ENCODE peak calls at places on chromosomes 3 and 15, in nine cellular contexts. D is Panc1, P is HCT116, G is GM23338, Y is GM12878, J is SK-N-SH, K is HL-60, Q is K562, W is HepG2. A is an unnamed sample.

GRCh38 chr3:36842275-36842674 is 77.9 kb upstream of the DCLK3 start:
- DNase-seq in D (no peak), P (no peak), G (no peak), Y (no peak), J (no peak), K (no peak), Q (no peak), W (no peak), A (no peak)

GRCh38 chr3:146532406-146532805 is 12.0 kb downstream of the PLSCR1 start:
- DNase-seq in D (no peak), P (no peak), G (peak), Y (no peak), J (no peak), K (no peak), Q (no peak), W (no peak), A (no peak)

GRCh38 chr15:74200871-74201419 is 1.6 kb downstream of the STRA6 start:
- DNase-seq in D (no peak), P (no peak), G (no peak), Y (no peak), J (peak), K (no peak), Q (no peak), W (no peak), A (no peak)

GRCh38 chr3:62727576-62727975 is 147.6 kb downstream of the CADPS start:
- DNase-seq in D (no peak), P (no peak), G (no peak), Y (no peak), J (no peak), K (no peak), Q (no peak), W (no peak), A (no peak)

GRCh38 chr3:88142094-88142624 is 7.6 kb upstream of the C3orf38 start:
- DNase-seq in D (no peak), P (no peak), G (no peak), Y (no peak), J (no peak), K (no peak), Q (no peak), W (no peak), A (no peak)

GRCh38 chr15:92166029-92166428 is 227.7 kb upstream of the ST8SIA2 start:
- DNase-seq in D (no peak), P (no peak), G (no peak), Y (no peak), J (no peak), K (no peak), Q (no peak), W (no peak), A (no peak)

GRCh38 chr15:34900748-34901147 is 68.8 kb downstream of the AQR start:
- DNase-seq in D (no peak), P (no peak), G (no peak), Y (no peak), J (no peak), K (no peak), Q (no peak), W (no peak), A (no peak)

GRCh38 chr3:62261121-62261520 is 112.2 kb downstream of the FEZF2 start:
- DNase-seq in D (no peak), P (no peak), G (no peak), Y (no peak), J (no peak), K (no peak), Q (no peak), W (no peak), A (no peak)

GRCh38 chr15:81312790-81313543 is 11.0 kb downstream of the STARD5 start:
- DNase-seq in D (peak), P (peak), G (no peak), Y (no peak), J (no peak), K (peak), Q (no peak), W (no peak), A (peak)

GRCh38 chr3:14842277-14842676 is 23.5 kb downstream of the FGD5 start:
- DNase-seq in D (no peak), P (no peak), G (no peak), Y (no peak), J (no peak), K (no peak), Q (no peak), W (no peak), A (no peak)

GRCh38 chr15:34336333-34336732 is 1.2 kb downstream of the SLC12A6 start:
- DNase-seq in D (no peak), P (no peak), G (no peak), Y (no peak), J (no peak), K (no peak), Q (no peak), W (no peak), A (no peak)

GRCh38 chr15:71136159-71137137 is 21.2 kb downstream of the THSD4 start:
- DNase-seq in D (no peak), P (no peak), G (peak), Y (no peak), J (no peak), K (no peak), Q (no peak), W (no peak), A (peak)

GRCh38 chr15:40511472-40512133 is 40.8 kb downstream of the CHST14 start:
- DNase-seq in D (no peak), P (no peak), G (peak), Y (no peak), J (peak), K (peak), Q (peak), W (peak), A (peak)

GRCh38 chr3:23668430-23668904 is 137.3 kb upstream of the UBE2E1 start:
- DNase-seq in D (peak), P (peak), G (no peak), Y (no peak), J (no peak), K (no peak), Q (no peak), W (no peak), A (peak)

GRCh38 chr3:143601738-143602480 is 246.4 kb downstream of the SLC9A9 start:
- DNase-seq in D (no peak), P (no peak), G (peak), Y (no peak), J (no peak), K (no peak), Q (no peak), W (no peak), A (no peak)

GRCh38 chr15:47514251-47514652 is 203.1 kb upstream of the SEMA6D start:
- DNase-seq in D (no peak), P (no peak), G (no peak), Y (no peak), J (no peak), K (no peak), Q (no peak), W (no peak), A (no peak)

GRCh38 chr15:93217343-93217742 is 128.3 kb upstream of the RGMA start:
- DNase-seq in D (no peak), P (no peak), G (no peak), Y (no peak), J (no peak), K (no peak), Q (no peak), W (no peak), A (no peak)
- TF ChIP-seq REST in D (no peak), P (no peak), G (no peak), Y (no peak), J (no peak), K (no peak), Q (no peak), W (no peak), A (no peak)

GRCh38 chr15:100542290-100542689 is 13.5 kb upstream of the CERS3 start:
- DNase-seq in D (no peak), P (no peak), G (no peak), Y (no peak), J (no peak), K (no peak), Q (no peak), W (no peak), A (no peak)

GRCh38 chr15:100544290-100544945 is 15.7 kb upstream of the CERS3 start:
- DNase-seq in D (no peak), P (no peak), G (no peak), Y (no peak), J (peak), K (no peak), Q (no peak), W (no peak), A (no peak)

GRCh38 chr15:100547961-100548360 is 19.2 kb upstream of the CERS3 start:
- DNase-seq in D (no peak), P (no peak), G (no peak), Y (no peak), J (no peak), K (no peak), Q (no peak), W (no peak), A (no peak)

GRCh38 chr15:100544946-100545345 is 16.2 kb upstream of the CERS3 start:
- DNase-seq in D (no peak), P (no peak), G (no peak), Y (no peak), J (peak), K (no peak), Q (no peak), W (no peak), A (no peak)
- TF ChIP-seq REST in D (no peak), P (no peak), G (no peak), Y (no peak), J (no peak), K (no peak), Q (no peak), W (no peak), A (no peak)

GRCh38 chr3:106877632-106878031 is 499.6 kb upstream of the CCDC54 start:
- DNase-seq in D (no peak), P (no peak), G (no peak), Y (no peak), J (no peak), K (no peak), Q (no peak), W (no peak), A (no peak)

GRCh38 chr3:106881177-106881576 is 496.1 kb upstream of the CCDC54 start:
- DNase-seq in D (no peak), P (no peak), G (no peak), Y (no peak), J (no peak), K (no peak), Q (no peak), W (no peak), A (no peak)

DNA sequence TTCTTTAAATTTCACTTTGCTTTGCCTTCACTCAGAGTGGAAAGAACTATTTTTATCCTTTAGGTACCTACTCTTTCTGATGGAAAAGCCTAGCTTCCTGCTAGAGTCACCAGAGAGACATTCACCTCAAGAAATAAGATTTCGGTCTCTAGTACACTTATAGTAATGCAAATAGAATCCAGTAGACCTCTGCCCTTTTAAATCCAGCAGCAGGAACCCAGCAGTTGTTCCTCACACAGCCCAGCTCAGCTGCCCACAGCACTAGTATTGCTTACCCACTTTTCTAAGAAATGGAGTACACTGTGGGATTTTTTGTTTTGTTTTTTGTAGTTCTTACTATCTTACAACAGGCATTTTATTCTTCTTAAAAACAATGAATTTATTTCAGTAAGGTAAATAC is 497.0 kb upstream of the CCDC54 start:
- DNase-seq in D (no peak), P (no peak), G (peak), Y (no peak), J (no peak), K (no peak), Q (no peak), W (no peak), A (no peak)
- TF ChIP-seq REST in D (no peak), P (no peak), G (no peak), Y (no peak), J (no peak), K (no peak), Q (no peak), W (no peak), A (no peak)

GRCh38 chr3:120561251-120562045 is 34.7 kb upstream of the NDUFB4 start:
- DNase-seq in D (peak), P (peak), G (peak), Y (no peak), J (peak), K (peak), Q (peak), W (peak), A (no peak)
- TF ChIP-seq REST in D (no peak), P (no peak), G (no peak), Y (no peak), J (no peak), K (no peak), Q (no peak), W (no peak), A (no peak)

GRCh38 chr3:129010316-129010956 is 9.3 kb downstream of the EFCC1 start:
- DNase-seq in D (no peak), P (no peak), G (no peak), Y (no peak), J (no peak), K (no peak), Q (no peak), W (no peak), A (no peak)

GRCh38 chr3:129005526-129006303 is 4.6 kb downstream of the EFCC1 start:
- DNase-seq in D (no peak), P (no peak), G (no peak), Y (no peak), J (no peak), K (no peak), Q (no peak), W (peak), A (no peak)

GRCh38 chr3:129006864-129007263 is 5.8 kb downstream of the EFCC1 start:
- DNase-seq in D (no peak), P (no peak), G (no peak), Y (no peak), J (no peak), K (no peak), Q (no peak), W (no peak), A (no peak)

GRCh38 chr3:129009266-129009665 is 8.2 kb downstream of the EFCC1 start:
- DNase-seq in D (no peak), P (no peak), G (no peak), Y (no peak), J (no peak), K (no peak), Q (no peak), W (no peak), A (no peak)

DNA sequence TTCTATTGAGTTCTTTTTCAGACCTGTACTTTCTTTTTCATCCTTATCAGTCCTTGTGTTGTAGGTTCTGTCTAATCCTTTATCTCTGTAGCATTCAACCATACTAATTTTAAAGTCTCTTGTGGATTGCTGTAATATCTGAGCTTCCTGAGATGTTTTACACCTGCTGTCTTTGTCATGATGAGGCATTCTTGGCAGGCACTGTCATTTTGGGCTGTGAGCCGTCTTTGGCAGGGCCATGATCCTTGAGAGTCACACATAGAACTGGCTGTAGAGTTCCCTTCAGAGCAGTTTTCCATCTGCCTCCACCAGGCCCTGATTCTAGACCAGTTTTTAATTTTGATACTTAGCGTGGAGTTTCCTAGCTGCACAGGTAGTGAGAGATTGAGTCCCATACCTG is 6.7 kb downstream of the EFCC1 start:
- DNase-seq in D (no peak), P (no peak), G (no peak), Y (no peak), J (no peak), K (no peak), Q (no peak), W (no peak), A (no peak)
- TF ChIP-seq REST in D (no peak), P (no peak), G (no peak), Y (no peak), J (no peak), K (no peak), Q (no peak), W (no peak), A (no peak)

DNA sequence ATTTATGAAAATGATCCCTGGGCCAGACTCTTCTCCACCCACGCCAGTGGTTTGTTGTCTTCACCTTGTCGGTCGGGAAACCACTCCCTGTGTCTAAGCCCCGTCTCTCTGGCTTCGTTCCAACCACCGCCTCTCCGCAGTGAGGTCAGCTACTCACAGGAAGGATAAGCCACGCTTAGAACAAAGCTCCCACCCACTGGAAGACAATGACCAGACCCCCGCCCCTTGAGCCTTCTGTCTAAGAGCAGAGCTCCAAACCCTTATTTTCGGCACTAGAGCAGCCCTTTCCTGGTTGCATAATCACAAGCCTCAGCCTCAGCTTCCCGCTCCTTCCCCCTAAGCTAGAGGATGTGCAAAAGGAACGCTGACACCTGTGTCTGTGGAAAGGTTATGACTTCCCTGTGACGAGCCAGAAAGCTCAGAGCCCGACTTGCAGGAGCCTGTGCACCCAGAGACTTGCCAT is 114.9 kb upstream of the MEF2A start:
- DNase-seq in D (no peak), P (no peak), G (no peak), Y (no peak), J (no peak), K (peak), Q (no peak), W (no peak), A (no peak)
- TF ChIP-seq REST in D (no peak), P (no peak), G (no peak), Y (no peak), J (no peak), K (no peak), Q (no peak), W (no peak), A (no peak)

GRCh38 chr3:79015854-79016253 is 751.9 kb downstream of the ROBO1 start:
- DNase-seq in D (no peak), P (no peak), G (no peak), Y (no peak), J (no peak), K (no peak), Q (no peak), W (no peak), A (no peak)
- TF ChIP-seq REST in D (no peak), P (no peak), G (no peak), Y (no peak), J (no peak), K (no peak), Q (no peak), W (no peak), A (no peak)

GRCh38 chr3:45224824-45225464 is 1.1 kb downstream of the TMEM158 start:
- DNase-seq in D (no peak), P (no peak), G (peak), Y (no peak), J (peak), K (peak), Q (peak), W (peak), A (peak)
- TF ChIP-seq REST in D (no peak), P (no peak), G (no peak), Y (no peak), J (no peak), K (no peak), Q (peak), W (no peak), A (no peak)